ENCODE peak calls at places on chromosomes 16 and 17, in eight cellular contexts. K is retina; Z is NCI-H69; L is aorta; F is effector memory CD4-positive, alpha-beta T cell; D is RWPE1; Q is substantia nigra; X is globus pallidus. I is an unnamed sample.
A peak's percentile ranks its signal among the peaks of the same experiment; 100 is the strongest.

GRCh38 chr17:9587969-9588656 is 11.7 kb downstream of the CFAP52 start:
- DNase-seq in L (no peak), Q (no peak), X (no peak), D (no peak), K (no peak), Z (no peak), F (no peak), I (no peak)

GRCh38 chr16:27417047-27417671 is 15.2 kb downstream of the IL21R start:
- DNase-seq in X (no peak), D (no peak), K (no peak), F (no peak), Z (no peak), Q (no peak), L (no peak), I (no peak)

GRCh38 chr16:71526111-71526998 is at the start of gene CHST4:
- DNase-seq in Z (peak; percentile 48), K (peak; percentile 37), L (no peak), D (peak; percentile 57), X (no peak), Q (no peak), F (no peak), I (no peak)

GRCh38 chr16:30771726-30772125 is 9.6 kb downstream of the RNF40 start:
- DNase-seq in D (no peak), K (no peak), X (no peak), L (no peak), Z (no peak), Q (no peak), F (no peak), I (no peak)

GRCh38 chr17:47687748-47688147 is 6.2 kb upstream of the TBKBP1 start:
- DNase-seq in Z (peak; percentile 52), D (no peak), L (no peak), K (peak; percentile 44), X (no peak), Q (no peak), F (no peak), I (no peak)

GRCh38 chr16:88719933-88720296 is 13.6 kb downstream of the CTU2 start:
- DNase-seq in D (no peak), X (no peak), K (no peak), Z (no peak), F (no peak), Q (no peak), L (no peak), I (no peak)

GRCh38 chr17:40419559-40420331 is 2.0 kb upstream of the TOP2A start:
- DNase-seq in Z (peak; percentile 84), X (no peak), K (no peak), Q (no peak), L (no peak), F (no peak), D (no peak), I (no peak)

GRCh38 chr17:5758651-5759050 is 174.3 kb upstream of the NLRP1 start:
- DNase-seq in F (no peak), L (no peak), Q (no peak), X (no peak), Z (no peak), K (no peak), D (peak; percentile 63), I (no peak)

GRCh38 chr16:54930034-54930938 is at the start of gene IRX5:
- DNase-seq in F (peak; percentile 24), Q (peak; percentile 79), K (peak; percentile 91), D (peak; percentile 69), Z (peak; percentile 88), X (peak; percentile 92), L (peak; percentile 96), I (peak; percentile 94)

GRCh38 chr17:83024205-83024971 is 55.0 kb upstream of the METRNL start:
- DNase-seq in X (no peak), L (no peak), F (no peak), Z (no peak), D (no peak), Q (no peak), K (no peak), I (no peak)

GRCh38 chr16:68005786-68006286 is 6.6 kb upstream of the DPEP2 start:
- DNase-seq in L (no peak), F (no peak), D (peak; percentile 33), Z (no peak), Q (no peak), K (no peak), X (peak; percentile 30), I (peak; percentile 83)

GRCh38 chr16:75048051-75048450 is 49.2 kb downstream of the ZNRF1 start:
- DNase-seq in Z (no peak), F (no peak), X (no peak), L (no peak), D (no peak), K (no peak), Q (no peak), I (no peak)

GRCh38 chr16:53022374-53022773 is 30.3 kb downstream of the CHD9NB start:
- DNase-seq in Z (peak; percentile 57), F (no peak), L (no peak), X (peak; percentile 47), K (peak; percentile 61), Q (no peak), D (peak; percentile 70), I (no peak)

GRCh38 chr17:20196314-20196713 is 187.2 kb downstream of the SPECC1 start:
- DNase-seq in F (no peak), X (no peak), D (no peak), Q (no peak), Z (no peak), K (no peak), L (no peak), I (no peak)

GRCh38 chr16:67664871-67665270 is 1.7 kb downstream of the ENKD1 start:
- DNase-seq in Q (no peak), D (no peak), K (no peak), X (no peak), F (no peak), Z (no peak), L (no peak), I (no peak)